ENCODE peak calls at places on chromosomes 7 and 10, in nine cellular contexts. I is GM12878, U is fibroblast of the aortic adventitia, O is HFFc6, A is EL, C is GOT3, T is small intestine, R is Caki2, N is lower lobe of right lung. L is an unnamed sample.

GRCh38 chr7:142668495-142668894 is 80.8 kb upstream of the PRSS1 start:
- DNase-seq in T (no peak), N (no peak), O (no peak), R (no peak), I (no peak), C (no peak), A (no peak), U (no peak), L (no peak)

GRCh38 chr10:15088428-15089261 is at the start of gene ACBD7:
- DNase-seq in R (peak), C (peak), O (peak), N (peak), U (peak), I (no peak), T (peak), A (peak), L (peak)

GRCh38 chr7:54349259-54349658 is 192.9 kb upstream of the VSTM2A start:
- DNase-seq in A (no peak), U (peak), R (no peak), N (no peak), T (no peak), O (no peak), C (no peak), I (no peak), L (peak)

GRCh38 chr10:76899490-76899889 is 738.1 kb downstream of the KCNMA1 start:
- DNase-seq in T (no peak), U (peak), I (no peak), C (no peak), N (no peak), O (no peak), A (peak), R (no peak), L (no peak)

GRCh38 chr10:24467605-24468004 is 256.1 kb downstream of the ARHGAP21 start:
- DNase-seq in U (no peak), A (no peak), T (no peak), C (no peak), N (no peak), I (no peak), O (no peak), R (peak), L (no peak)

GRCh38 chr10:133294189-133294588 is 14.5 kb downstream of the TUBGCP2 start:
- DNase-seq in T (no peak), I (no peak), A (no peak), O (no peak), U (no peak), N (no peak), C (no peak), R (no peak), L (no peak)

GRCh38 chr7:93799750-93800357 is 90.7 kb downstream of the TFPI2 start:
- DNase-seq in A (peak), C (no peak), N (no peak), R (peak), U (peak), I (no peak), T (no peak), O (no peak), L (peak)

GRCh38 chr10:91944880-91945630 is 21.5 kb downstream of the BTAF1 start:
- DNase-seq in C (no peak), T (no peak), R (no peak), U (no peak), N (no peak), A (peak), I (peak), O (peak), L (peak)

GRCh38 chr10:120963053-120963533 is 111.9 kb downstream of the WDR11 start:
- DNase-seq in O (no peak), I (no peak), A (no peak), C (no peak), N (peak), T (peak), U (no peak), R (no peak), L (no peak)

GRCh38 chr10:103367782-103368518 is at the start of gene TAF5:
- DNase-seq in O (peak), A (peak), R (peak), N (peak), I (peak), C (peak), U (peak), T (peak), L (peak)

GRCh38 chr10:78017856-78018255 is 11.5 kb downstream of the POLR3A start:
- DNase-seq in N (no peak), R (no peak), U (no peak), I (no peak), O (no peak), A (no peak), C (no peak), T (no peak), L (no peak)

GRCh38 chr10:76177945-76178344 is 746.5 kb downstream of the LRMDA start:
- DNase-seq in T (no peak), U (no peak), N (no peak), C (no peak), I (no peak), A (no peak), R (no peak), O (no peak), L (no peak)

GRCh38 chr7:151838861-151839381 is 38.0 kb downstream of the PRKAG2 start:
- DNase-seq in I (peak), T (peak), A (no peak), N (peak), U (no peak), O (no peak), C (no peak), R (no peak), L (no peak)

GRCh38 chr7:35003679-35004278 is 33.5 kb downstream of the DPY19L1 start:
- DNase-seq in T (peak), I (no peak), R (peak), A (peak), N (peak), U (peak), C (peak), O (peak), L (peak)

GRCh38 chr10:71232089-71232998 is 20.0 kb downstream of the UNC5B start:
- DNase-seq in T (no peak), U (peak), R (no peak), O (no peak), N (peak), A (no peak), C (no peak), I (no peak), L (no peak)

GRCh38 chr7:16644624-16644986 is 949 bp downstream of the ANKMY2 start:
- DNase-seq in T (peak), C (peak), A (peak), U (peak), O (peak), N (peak), R (peak), I (no peak), L (peak)

GRCh38 chr10:64732372-64732715 is 1211.1 kb downstream of the REEP3 start:
- DNase-seq in O (no peak), T (no peak), N (no peak), C (no peak), A (no peak), R (no peak), U (no peak), I (no peak), L (no peak)

GRCh38 chr10:78280604-78281003 is 246.9 kb downstream of the RPS24 start:
- DNase-seq in U (no peak), I (no peak), O (no peak), C (no peak), R (no peak), T (no peak), A (no peak), N (no peak), L (no peak)

GRCh38 chr10:124743188-124744046 is 761 bp downstream of the FAM53B start:
- DNase-seq in A (peak), O (peak), C (no peak), R (peak), N (peak), I (no peak), U (no peak), T (no peak), L (no peak)

GRCh38 chr10:118543714-118544400 is 51.6 kb downstream of the PRLHR start:
- DNase-seq in O (peak), I (no peak), N (peak), T (peak), A (peak), U (peak), C (peak), R (peak), L (peak)

GRCh38 chr7:41701542-41701941 is 1.3 kb downstream of the INHBA start:
- DNase-seq in C (no peak), O (no peak), N (no peak), R (no peak), U (peak), I (no peak), T (no peak), A (no peak), L (no peak)

GRCh38 chr10:8794860-8795259 is 740.4 kb downstream of the GATA3 start:
- DNase-seq in I (no peak), A (no peak), O (no peak), T (no peak), U (no peak), R (no peak), N (no peak), C (no peak), L (no peak)

GRCh38 chr7:8597565-8597964 is 164.2 kb downstream of the NXPH1 start:
- DNase-seq in I (no peak), U (no peak), N (no peak), C (no peak), O (no peak), A (no peak), T (no peak), R (no peak), L (no peak)

GRCh38 chr7:47982610-47983009 is 3.2 kb upstream of the HUS1 start:
- DNase-seq in I (no peak), O (no peak), N (no peak), A (no peak), T (no peak), R (no peak), U (no peak), C (no peak), L (no peak)

GRCh38 chr10:129719415-129719739 is 244.7 kb downstream of the EBF3 start:
- DNase-seq in A (no peak), R (no peak), N (no peak), T (no peak), O (no peak), U (no peak), C (no peak), I (no peak), L (no peak)

L was measured in A172.